ENCODE peak calls at places on chromosomes 16 and 17, in six cellular contexts. V is type B pancreatic cell, P is WTC11, U is GM23338, T is cardiac muscle cell, A is GM12864. K is an unnamed sample.

GRCh38 chr16:87706278-87707000 is 59.3 kb downstream of the KLHDC4 start:
- DNase-seq in V (no peak), P (no peak), A (no peak), T (no peak), U (no peak), K (no peak)

GRCh38 chr17:81845881-81846742 is 11.3 kb upstream of the PPP1R27 start:
- DNase-seq in A (no peak), U (no peak), T (no peak), V (no peak), P (no peak), K (no peak)

GRCh38 chr16:35201151-35201550 is 1741.7 kb downstream of the TP53TG3F start:
- DNase-seq in A (no peak), P (no peak), V (no peak), U (no peak), T (no peak), K (no peak)

GRCh38 chr17:61253293-61253801 is 146.3 kb upstream of the TBX2 start:
- DNase-seq in A (no peak), P (no peak), T (peak), V (no peak), U (no peak), K (no peak)

GRCh38 chr17:72119963-72120877 is 600 bp upstream of the SOX9 start:
- DNase-seq in P (peak), U (peak), V (no peak), T (peak), A (no peak), K (peak)

GRCh38 chr16:10931977-10932632 is 10.2 kb downstream of the DEXI start:
- DNase-seq in U (no peak), P (no peak), A (no peak), T (no peak), V (no peak), K (no peak)

GRCh38 chr16:11025120-11025531 is 80.8 kb downstream of the CLEC16A start:
- DNase-seq in U (no peak), P (no peak), T (no peak), A (peak), V (no peak), K (peak)

GRCh38 chr17:60496051-60496450 is 30.0 kb downstream of the APPBP2 start:
- DNase-seq in V (no peak), T (no peak), P (no peak), A (no peak), U (no peak), K (no peak)

GRCh38 chr16:68284847-68285246 is 20.5 kb downstream of the SLC7A6 start:
- DNase-seq in A (peak), V (no peak), P (no peak), T (no peak), U (no peak), K (peak)

GRCh38 chr17:57895382-57896060 is 45.7 kb upstream of the MRPS23 start:
- DNase-seq in V (no peak), U (no peak), P (no peak), A (no peak), T (no peak), K (no peak)

DNA sequence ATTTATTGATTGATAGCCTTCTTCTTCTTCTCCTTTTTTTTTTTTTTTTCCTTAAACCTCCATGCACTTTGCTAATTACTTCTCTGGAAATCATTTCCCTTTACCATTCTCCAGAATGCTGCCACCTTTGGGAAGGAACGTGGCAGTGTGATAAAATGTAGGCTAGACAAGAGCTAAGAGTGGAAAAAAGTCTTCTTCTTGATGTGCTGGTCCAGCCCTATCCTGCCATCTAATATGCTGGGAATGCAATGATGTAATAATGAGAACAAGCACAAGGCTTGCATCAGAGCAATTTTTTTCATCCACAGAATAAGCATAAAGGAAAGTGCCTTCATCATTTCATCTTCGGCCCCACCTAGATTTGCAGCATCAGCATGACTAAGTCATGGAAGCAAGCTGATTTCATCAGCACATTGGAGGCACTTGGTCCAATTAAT is 128.7 kb upstream of the ZFHX3 start:
- DNase-seq in A (no peak), U (no peak), P (no peak), V (no peak), T (peak), K (no peak)
- TF ChIP-seq CTCF in A (no peak), U (peak), P (no peak), V (peak), T (peak), K (no peak)

GRCh38 chr17:28896491-28896883 is 1.0 kb downstream of the FLOT2 start:
- DNase-seq in T (no peak), V (no peak), P (no peak), U (no peak), A (no peak), K (no peak)
- TF ChIP-seq CTCF in T (no peak), V (no peak), P (no peak), U (no peak), A (no peak), K (no peak)

GRCh38 chr17:42221886-42222745 is 27.8 kb upstream of the GHDC start:
- DNase-seq in P (peak), V (no peak), U (peak), A (peak), T (peak), K (peak)
- TF ChIP-seq CTCF in P (peak), V (peak), U (peak), A (peak), T (peak), K (peak)

GRCh38 chr17:40318835-40319332 is 9.9 kb downstream of the RARA start:
- DNase-seq in A (no peak), V (no peak), T (no peak), U (no peak), P (peak), K (no peak)
- TF ChIP-seq CTCF in A (no peak), V (peak), T (peak), U (peak), P (no peak), K (no peak)

GRCh38 chr17:78421534-78422266 is 43.3 kb downstream of the PGS1 start:
- DNase-seq in T (peak), A (peak), P (peak), V (peak), U (peak), K (peak)
- TF ChIP-seq CTCF in T (peak), A (peak), P (peak), V (peak), U (peak), K (peak)

GRCh38 chr16:85416267-85417109 is 196.6 kb upstream of the GSE1 start:
- DNase-seq in A (no peak), U (peak), T (peak), V (no peak), P (peak), K (peak)
- TF ChIP-seq CTCF in A (peak), U (peak), T (peak), V (peak), P (peak), K (peak)

GRCh38 chr17:43878260-43879082 is 28.9 kb downstream of the MPP2 start:
- DNase-seq in V (peak), T (peak), A (peak), U (peak), P (peak), K (peak)

GRCh38 chr17:43881176-43881575 is 26.2 kb downstream of the MPP2 start:
- DNase-seq in V (no peak), T (no peak), A (no peak), U (no peak), P (no peak), K (no peak)

GRCh38 chr17:43881758-43882505 is 25.4 kb downstream of the MPP2 start:
- DNase-seq in A (no peak), V (no peak), T (no peak), U (peak), P (no peak), K (no peak)

GRCh38 chr17:43879723-43880419 is 27.5 kb downstream of the MPP2 start:
- DNase-seq in A (no peak), V (no peak), P (no peak), T (no peak), U (no peak), K (no peak)

GRCh38 chr17:43880420-43880991 is 26.8 kb downstream of the MPP2 start:
- DNase-seq in P (peak), A (no peak), V (no peak), T (peak), U (peak), K (peak)
- TF ChIP-seq CTCF in P (peak), A (peak), V (peak), T (peak), U (peak), K (peak)

K was measured in GM10248.